ENCODE peak calls at places on chromosomes 7 and 10, in four cellular contexts. V is HCT116, S is K562, E is H1. F is an unnamed sample.

GRCh38 chr7:25454562-25455031 is 226.3 kb upstream of the NPVF start:
- DNase-seq in S (no peak), V (no peak), E (no peak), F (no peak)

GRCh38 chr10:69215405-69216176 is 4.5 kb upstream of the HKDC1 start:
- DNase-seq in V (no peak), E (no peak), S (no peak), F (no peak)

GRCh38 chr7:4888161-4888560 is 4.6 kb upstream of the RADIL start:
- DNase-seq in V (no peak), E (no peak), S (no peak), F (no peak)

GRCh38 chr10:95327367-95327766 is 36.6 kb upstream of the PDLIM1 start:
- DNase-seq in V (no peak), E (no peak), S (no peak), F (no peak)

GRCh38 chr7:158001621-158002320 is 585.9 kb downstream of the PTPRN2 start:
- DNase-seq in E (no peak), V (no peak), S (no peak), F (no peak)

GRCh38 chr7:70134029-70134445 is 535.8 kb downstream of the AUTS2 start:
- DNase-seq in V (no peak), S (no peak), E (no peak), F (no peak)

GRCh38 chr7:23523486-23524075 is 8.2 kb downstream of the TRA2A start:
- DNase-seq in V (no peak), S (no peak), E (no peak), F (no peak)

GRCh38 chr7:1611708-1612241 is 41.9 kb upstream of the PSMG3 start:
- DNase-seq in S (no peak), E (no peak), V (peak), F (no peak)

GRCh38 chr7:42091461-42092229 is 145.4 kb downstream of the GLI3 start:
- DNase-seq in E (peak), S (no peak), V (no peak), F (peak)

GRCh38 chr10:106181491-106181890 is 983.0 kb downstream of the SORCS1 start:
- DNase-seq in V (no peak), E (no peak), S (no peak), F (no peak)

GRCh38 chr7:100220833-100221718 is 1.3 kb downstream of the PVRIG start:
- DNase-seq in V (no peak), E (no peak), S (no peak), F (no peak)

GRCh38 chr10:132943555-132944404 is 1.4 kb upstream of the CFAP46 start:
- DNase-seq in S (no peak), V (no peak), E (no peak), F (no peak)

GRCh38 chr7:36790280-36790679 is 66.0 kb upstream of the AOAH start:
- DNase-seq in E (no peak), V (no peak), S (no peak), F (no peak)

GRCh38 chr10:121732676-121733445 is 134.6 kb upstream of the FGFR2 start:
- DNase-seq in S (no peak), E (peak), V (no peak), F (no peak)

GRCh38 chr7:38107486-38107893 is 70.6 kb upstream of the STARD3NL start:
- DNase-seq in S (peak), V (peak), E (peak), F (peak)

GRCh38 chr10:86946215-86947170 is 10.9 kb downstream of the MMRN2 start:
- DNase-seq in V (no peak), S (no peak), E (peak), F (no peak)

GRCh38 chr7:157669768-157670345 is 333.1 kb downstream of the DNAJB6 start:
- DNase-seq in E (no peak), V (no peak), S (no peak), F (no peak)

GRCh38 chr10:42482411-42482810 is 156.0 kb downstream of the ZNF33B start:
- DNase-seq in E (no peak), V (no peak), S (no peak), F (no peak)

GRCh38 chr10:69875856-69876255 is 74.2 kb downstream of the COL13A1 start:
- DNase-seq in V (no peak), S (no peak), E (no peak), F (no peak)

GRCh38 chr10:118981946-118982345 is 47.6 kb upstream of the NANOS1 start:
- DNase-seq in E (no peak), V (no peak), S (no peak), F (no peak)

GRCh38 chr7:116630932-116631449 is 41.0 kb upstream of the MET start:
- DNase-seq in E (no peak), S (peak), V (peak), F (peak)

GRCh38 chr10:49366460-49366859 is 29.4 kb downstream of the DRGX start:
- DNase-seq in S (no peak), V (no peak), E (no peak), F (no peak)

GRCh38 chr7:74275401-74275881 is 13.8 kb upstream of the CLIP2 start:
- DNase-seq in S (peak), E (peak), V (no peak), F (no peak)

GRCh38 chr7:84393776-84394175 is 199.2 kb upstream of the SEMA3A start:
- DNase-seq in E (no peak), V (no peak), S (no peak), F (no peak)

GRCh38 chr10:53909791-53910190 is 891.2 kb downstream of the PCDH15 start:
- DNase-seq in V (no peak), E (no peak), S (no peak), F (peak)

GRCh38 chr10:70688828-70689227 is 16.5 kb downstream of the ADAMTS14 start:
- DNase-seq in E (no peak), S (no peak), V (no peak), F (no peak)

GRCh38 chr10:102120987-102121738 is 995 bp upstream of the LDB1 start:
- DNase-seq in E (peak), V (no peak), S (peak), F (no peak)

GRCh38 chr10:89207181-89207800 is at the start of gene CH25H:
- DNase-seq in S (no peak), V (no peak), E (no peak), F (no peak)

DNA sequence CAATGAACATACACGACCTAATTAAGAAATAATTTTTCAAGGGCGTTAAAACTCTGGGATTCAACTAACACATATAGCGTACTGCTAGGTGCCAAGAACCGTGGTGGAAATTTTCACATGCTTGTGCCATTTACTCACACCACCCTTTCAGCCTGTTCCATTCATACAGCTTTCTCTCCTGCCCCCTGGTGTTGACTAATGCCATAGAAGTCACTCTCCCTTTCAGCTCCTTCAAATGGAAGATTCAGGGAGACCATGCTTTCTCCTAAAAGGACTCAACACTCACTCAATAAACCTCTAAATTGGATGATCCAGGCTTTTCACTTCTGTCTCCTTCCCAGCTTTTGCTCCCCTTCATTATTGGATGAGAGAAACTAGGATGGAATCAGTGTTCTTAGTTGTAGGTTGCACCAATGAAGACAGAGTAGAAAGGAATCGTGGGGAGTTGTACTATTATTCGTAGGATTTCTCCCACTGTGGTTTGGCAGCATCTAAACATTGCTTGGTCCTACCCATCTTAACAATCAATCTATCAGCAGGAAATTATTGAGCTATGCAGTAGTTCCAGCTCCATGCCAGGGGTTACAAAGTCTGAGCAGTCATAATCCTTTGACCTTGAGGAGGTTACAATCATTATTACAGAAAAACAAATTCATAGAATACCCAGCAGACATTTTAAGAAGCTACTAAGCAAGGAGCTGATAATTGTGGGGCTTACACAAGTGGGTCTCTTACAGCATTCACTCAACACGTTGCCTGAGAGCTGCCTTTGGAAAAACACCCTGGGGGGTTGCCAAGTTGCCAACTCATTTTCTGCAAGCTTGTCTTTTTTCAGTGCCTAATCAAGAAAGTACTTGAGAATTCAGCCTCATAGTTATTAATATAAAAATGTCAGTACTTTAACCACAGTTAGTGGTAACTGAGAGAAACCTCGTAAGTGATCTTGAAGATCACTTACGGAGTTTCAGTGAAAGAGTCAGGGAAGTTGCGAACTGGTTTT is 2.8 kb upstream of the PPP1R3C start:
- DNase-seq in S (peak), V (peak), E (peak), F (peak)
- TF ChIP-seq FOSL1 in S (no peak), V (no peak), E (no peak), F (no peak)

DNA sequence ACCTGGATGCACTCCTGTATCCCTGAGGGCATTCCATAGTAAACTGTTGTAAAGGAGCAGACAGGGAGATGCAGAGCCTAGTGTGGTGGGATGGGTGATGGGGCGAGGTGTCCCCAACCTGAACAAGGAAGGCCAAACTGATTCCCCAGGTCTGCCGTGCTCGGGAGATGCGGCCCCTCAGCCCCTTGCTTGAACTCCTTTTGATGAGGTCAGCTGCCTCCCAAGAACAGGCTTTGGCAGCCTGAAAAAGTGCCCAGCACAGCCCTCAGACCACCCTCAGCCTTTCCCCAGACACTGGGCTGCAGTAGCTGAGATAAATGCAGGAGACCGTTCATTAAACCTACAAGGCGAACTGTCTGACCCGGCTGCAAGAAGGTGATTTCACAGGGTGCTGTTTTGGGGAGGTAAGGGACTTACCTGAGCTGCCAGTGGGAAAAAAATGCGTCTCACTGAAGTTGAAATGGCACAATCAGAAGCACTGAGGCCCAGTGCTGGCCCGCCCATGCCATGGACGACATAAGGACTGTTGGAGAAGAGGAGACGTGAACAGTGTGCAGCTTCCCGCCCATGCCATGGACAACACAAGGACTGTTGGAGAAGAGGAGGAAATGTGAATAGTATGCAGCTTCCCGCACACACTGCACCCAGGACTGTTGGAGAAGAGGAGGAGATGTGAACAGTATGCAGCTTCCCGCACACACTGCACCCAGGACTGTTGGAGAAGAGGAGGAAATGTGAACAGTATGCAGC is 148.4 kb upstream of the FAM20C start:
- DNase-seq in E (no peak), S (no peak), V (no peak), F (no peak)
- TF ChIP-seq FOSL1 in E (no peak), S (no peak), V (no peak), F (no peak)

GRCh38 chr10:87978166-87978565 is 114.7 kb downstream of the PTEN start:
- DNase-seq in S (no peak), E (no peak), V (no peak), F (no peak)

GRCh38 chr10:87974769-87975168 is 111.3 kb downstream of the PTEN start:
- DNase-seq in E (no peak), S (no peak), V (no peak), F (no peak)

GRCh38 chr10:87976101-87976743 is 112.8 kb downstream of the PTEN start:
- DNase-seq in E (no peak), S (no peak), V (no peak), F (no peak)

GRCh38 chr10:87974130-87974529 is 110.7 kb downstream of the PTEN start:
- DNase-seq in E (no peak), V (no peak), S (no peak), F (no peak)

DNA sequence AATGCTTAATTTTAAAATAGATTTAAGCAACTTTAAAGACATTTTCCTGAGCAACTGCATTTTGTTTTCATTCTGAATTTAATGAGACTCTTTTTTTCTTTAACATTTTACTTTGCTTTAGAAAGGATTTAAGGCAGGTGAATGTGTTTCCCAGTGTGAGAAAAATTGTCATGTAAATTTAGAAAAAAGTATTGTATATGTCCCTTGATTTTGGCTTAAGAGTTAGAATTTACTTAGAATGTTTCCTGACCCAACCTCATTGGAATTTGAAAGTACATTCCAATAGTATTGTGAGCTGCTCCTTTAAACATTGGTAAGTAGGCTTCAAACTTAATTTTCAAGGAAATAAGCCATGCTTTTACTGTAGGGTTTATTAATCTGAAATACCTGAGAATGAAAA is 110.2 kb downstream of the PTEN start:
- DNase-seq in S (no peak), E (no peak), V (no peak), F (no peak)
- TF ChIP-seq FOSL1 in S (no peak), E (no peak), V (no peak), F (no peak)

GRCh38 chr10:78269061-78269460 is 235.4 kb downstream of the RPS24 start:
- DNase-seq in S (no peak), E (no peak), V (no peak), F (no peak)

GRCh38 chr10:78264361-78264760 is 230.7 kb downstream of the RPS24 start:
- DNase-seq in V (no peak), E (no peak), S (no peak), F (no peak)

GRCh38 chr10:78267070-78267469 is 233.4 kb downstream of the RPS24 start:
- DNase-seq in E (no peak), V (no peak), S (no peak), F (no peak)

GRCh38 chr10:78263521-78263988 is 229.9 kb downstream of the RPS24 start:
- DNase-seq in V (no peak), S (no peak), E (no peak), F (no peak)

DNA sequence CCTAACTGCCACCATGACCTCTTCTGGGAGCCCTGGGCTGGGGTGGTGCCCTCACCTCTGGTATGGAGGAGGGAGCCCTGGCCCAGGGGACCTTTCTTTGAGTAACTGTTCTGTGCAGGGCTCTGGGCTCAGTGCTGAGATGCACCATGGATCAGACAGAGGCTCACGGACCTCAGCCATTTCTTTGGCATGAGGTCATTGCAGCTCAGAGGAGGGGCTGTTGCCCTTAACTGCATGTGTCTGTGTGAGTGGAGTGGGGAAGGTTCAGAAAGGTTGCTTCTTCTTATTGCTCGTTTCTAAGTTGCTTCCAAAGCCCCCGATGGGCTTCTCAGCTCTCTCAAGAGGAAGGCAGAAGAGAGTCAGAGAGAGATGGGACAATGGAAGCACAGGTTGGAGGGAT is 233.9 kb downstream of the RPS24 start:
- DNase-seq in S (no peak), E (no peak), V (no peak), F (no peak)
- TF ChIP-seq FOSL1 in S (no peak), E (no peak), V (no peak), F (no peak)

GRCh38 chr10:484441-484924 is 205.0 kb downstream of the DIP2C start:
- DNase-seq in E (peak), V (no peak), S (no peak), F (no peak)
- TF ChIP-seq FOSL1 in E (no peak), V (no peak), S (no peak), F (no peak)

GRCh38 chr10:122957474-122957873 is 3.4 kb upstream of the C10orf88 start:
- DNase-seq in E (no peak), S (no peak), V (no peak), F (peak)
- TF ChIP-seq FOSL1 in E (no peak), S (no peak), V (no peak), F (no peak)

F was measured in HepG2.